ENCODE peak calls at places on chromosomes 1 and 21, in six cellular contexts. One of them, this sample, is unnamed.
A peak's percentile ranks its signal among the peaks of the same experiment; 100 is the strongest.

GRCh38 chr1:20199840-20200239 is 13.5 kb upstream of the PLA2G2C start:
- DNase-seq in PC-9: no peak
- DNase-seq in SK-N-SH: no peak
- DNase-seq in colonic mucosa: no peak
- DNase-seq in IMR-90: no peak
- DNase-seq in adrenal gland: no peak
- DNase-seq in this sample: no peak

GRCh38 chr1:16474166-16474800 is 33.8 kb downstream of the NECAP2 start:
- DNase-seq in PC-9: no peak
- DNase-seq in SK-N-SH: no peak
- DNase-seq in colonic mucosa: no peak
- DNase-seq in IMR-90: no peak
- DNase-seq in adrenal gland: no peak
- DNase-seq in this sample: no peak

GRCh38 chr1:151062738-151063371 is 2.7 kb downstream of the MLLT11 start:
- DNase-seq in PC-9: peak; percentile 48
- DNase-seq in SK-N-SH: peak; percentile 48
- DNase-seq in colonic mucosa: no peak
- DNase-seq in IMR-90: peak; percentile 94
- DNase-seq in adrenal gland: no peak
- DNase-seq in this sample: peak; percentile 45

GRCh38 chr1:13576926-13577325 is 6.7 kb upstream of the PDPN start:
- DNase-seq in PC-9: no peak
- DNase-seq in SK-N-SH: no peak
- DNase-seq in colonic mucosa: no peak
- DNase-seq in IMR-90: no peak
- DNase-seq in adrenal gland: no peak
- DNase-seq in this sample: no peak

GRCh38 chr1:216221260-216221700 is 202.0 kb downstream of the USH2A start:
- DNase-seq in PC-9: peak; percentile 19
- DNase-seq in SK-N-SH: peak; percentile 35
- DNase-seq in colonic mucosa: peak; percentile 57
- DNase-seq in IMR-90: peak; percentile 86
- DNase-seq in adrenal gland: peak; percentile 70
- DNase-seq in this sample: peak; percentile 69

GRCh38 chr1:211652371-211652770 is 23.1 kb downstream of the NEK2 start:
- DNase-seq in PC-9: no peak
- DNase-seq in SK-N-SH: no peak
- DNase-seq in colonic mucosa: no peak
- DNase-seq in IMR-90: no peak
- DNase-seq in adrenal gland: no peak
- DNase-seq in this sample: no peak

GRCh38 chr1:6672558-6672957 is 29.1 kb downstream of the DNAJC11 start:
- DNase-seq in PC-9: no peak
- DNase-seq in SK-N-SH: peak; percentile 84
- DNase-seq in colonic mucosa: no peak
- DNase-seq in IMR-90: no peak
- DNase-seq in adrenal gland: peak; percentile 79
- DNase-seq in this sample: peak; percentile 72

GRCh38 chr1:11839727-11840705 is 7.6 kb downstream of the NPPA start:
- DNase-seq in PC-9: no peak
- DNase-seq in SK-N-SH: no peak
- DNase-seq in colonic mucosa: no peak
- DNase-seq in IMR-90: no peak
- DNase-seq in adrenal gland: no peak
- DNase-seq in this sample: no peak

GRCh38 chr1:41021526-41022308 is at the start of gene SLFNL1:
- DNase-seq in PC-9: no peak
- DNase-seq in SK-N-SH: peak; percentile 30
- DNase-seq in colonic mucosa: peak; percentile 36
- DNase-seq in IMR-90: peak; percentile 37
- DNase-seq in adrenal gland: peak; percentile 70
- DNase-seq in this sample: peak; percentile 40

DNA sequence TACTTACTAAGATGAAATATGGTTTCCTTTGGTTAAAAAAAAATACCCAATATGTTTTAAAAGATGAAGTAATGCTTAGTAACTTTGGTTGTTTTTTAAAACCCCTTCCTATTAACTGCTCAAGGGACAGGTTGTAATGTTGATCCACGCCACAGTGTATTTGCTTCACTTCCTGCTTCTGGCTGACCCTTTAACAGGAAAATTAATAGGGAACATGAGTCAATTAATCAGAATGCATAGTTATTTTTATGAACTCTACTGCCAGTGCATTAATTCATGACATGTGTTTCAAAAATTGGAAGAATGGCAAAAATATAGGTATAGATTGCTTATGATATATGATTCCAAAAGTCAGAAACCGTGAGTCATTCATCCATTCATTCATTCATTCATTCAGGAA is 204.9 kb downstream of the SETD4 start:
- DNase-seq in PC-9: no peak
- DNase-seq in SK-N-SH: no peak
- DNase-seq in colonic mucosa: no peak
- DNase-seq in IMR-90: peak; percentile 30
- DNase-seq in adrenal gland: no peak
- DNase-seq in this sample: no peak
- H3K4me3 ChIP-seq in PC-9: no peak overlapping the region
- H3K4me3 ChIP-seq in SK-N-SH: no peak overlapping the region
- H3K4me3 ChIP-seq in colonic mucosa: no peak overlapping the region
- H3K4me3 ChIP-seq in IMR-90: no peak overlapping the region
- H3K4me3 ChIP-seq in adrenal gland: no peak overlapping the region
- H3K4me3 ChIP-seq in this sample: no peak overlapping the region

GRCh38 chr1:179871940-179872339 is 5.7 kb downstream of the TOR1AIP2 start:
- DNase-seq in PC-9: no peak
- DNase-seq in SK-N-SH: no peak
- DNase-seq in colonic mucosa: no peak
- DNase-seq in IMR-90: no peak
- DNase-seq in adrenal gland: no peak
- DNase-seq in this sample: no peak

GRCh38 chr1:179870870-179871269 is 6.7 kb downstream of the TOR1AIP2 start:
- DNase-seq in PC-9: no peak
- DNase-seq in SK-N-SH: no peak
- DNase-seq in colonic mucosa: no peak
- DNase-seq in IMR-90: no peak
- DNase-seq in adrenal gland: no peak
- DNase-seq in this sample: no peak

GRCh38 chr1:179873366-179873978 is 4.1 kb downstream of the TOR1AIP2 start:
- DNase-seq in PC-9: no peak
- DNase-seq in SK-N-SH: no peak
- DNase-seq in colonic mucosa: no peak
- DNase-seq in IMR-90: no peak
- DNase-seq in adrenal gland: no peak
- DNase-seq in this sample: no peak

GRCh38 chr1:179875606-179876288 is 1.9 kb downstream of the TOR1AIP2 start:
- DNase-seq in PC-9: no peak
- DNase-seq in SK-N-SH: no peak
- DNase-seq in colonic mucosa: no peak
- DNase-seq in IMR-90: no peak
- DNase-seq in adrenal gland: no peak
- DNase-seq in this sample: no peak

GRCh38 chr1:179872558-179872957 is 5.0 kb downstream of the TOR1AIP2 start:
- DNase-seq in PC-9: no peak
- DNase-seq in SK-N-SH: no peak
- DNase-seq in colonic mucosa: no peak
- DNase-seq in IMR-90: no peak
- DNase-seq in adrenal gland: no peak
- DNase-seq in this sample: no peak
- H3K4me1 ChIP-seq in PC-9: peaks cover 19% of the 10 kb centered on the region
- H3K4me1 ChIP-seq in SK-N-SH: no peaks in the 10 kb centered on the region
- H3K4me1 ChIP-seq in colonic mucosa: peaks cover 11% of the 10 kb centered on the region
- H3K4me1 ChIP-seq in IMR-90: no peaks in the 10 kb centered on the region
- H3K4me1 ChIP-seq in adrenal gland: peaks cover 61% of the 10 kb centered on the region
- H3K4me1 ChIP-seq in this sample: no peaks in the 10 kb centered on the region

DNA sequence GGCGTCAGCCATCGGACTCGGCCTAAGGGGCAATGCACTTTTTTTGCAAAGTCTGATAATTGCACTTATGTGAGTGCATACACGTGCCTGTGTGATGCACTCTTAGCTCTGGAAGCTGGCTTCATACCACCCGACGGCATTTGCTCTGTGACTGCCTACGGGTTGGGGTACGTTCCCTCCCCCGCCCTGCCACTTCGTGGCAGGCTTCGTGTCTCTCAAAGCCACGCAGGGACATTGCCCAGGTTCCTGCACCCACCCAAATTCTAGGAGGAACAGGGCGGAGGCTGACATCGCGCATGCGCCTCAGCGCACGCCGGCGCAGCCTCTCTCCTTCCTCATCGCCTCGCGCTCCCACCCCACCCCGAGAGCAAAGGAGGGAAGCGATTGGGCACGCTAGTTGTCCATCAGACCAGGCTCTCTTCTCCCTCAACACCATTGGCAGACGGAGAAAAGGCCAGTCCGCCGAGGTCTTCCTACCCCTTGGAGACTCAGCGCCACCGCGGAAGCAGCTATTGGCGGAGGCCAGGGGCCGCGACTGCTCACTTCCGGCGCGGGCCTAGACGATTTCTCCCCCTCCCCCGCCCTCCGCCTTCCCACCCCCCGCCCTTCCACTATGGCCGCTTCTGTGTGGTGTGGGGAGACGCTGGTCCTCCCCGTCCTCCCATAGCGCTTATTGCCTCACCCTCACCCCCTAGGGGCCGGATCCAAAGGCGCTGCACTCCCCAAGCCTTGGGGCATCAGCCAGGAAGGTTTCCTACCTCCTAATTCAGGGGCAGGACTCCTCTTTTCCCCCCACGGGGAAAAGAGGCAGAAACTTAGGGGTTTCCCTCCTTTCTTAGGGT is at the start of gene INTS3:
- DNase-seq in PC-9: peak; percentile 99
- DNase-seq in SK-N-SH: peak; percentile 97
- DNase-seq in colonic mucosa: peak; percentile 100
- DNase-seq in IMR-90: peak; percentile 100
- DNase-seq in adrenal gland: peak; percentile 100
- DNase-seq in this sample: peak; percentile 99
- TF ChIP-seq CTCF in PC-9: peak; percentile 24
- TF ChIP-seq CTCF in SK-N-SH: peak; percentile 19
- TF ChIP-seq CTCF in colonic mucosa: no peak
- TF ChIP-seq CTCF in IMR-90: no peak
- TF ChIP-seq CTCF in adrenal gland: peak; percentile 13
- TF ChIP-seq CTCF in this sample: peak; percentile 14

DNA sequence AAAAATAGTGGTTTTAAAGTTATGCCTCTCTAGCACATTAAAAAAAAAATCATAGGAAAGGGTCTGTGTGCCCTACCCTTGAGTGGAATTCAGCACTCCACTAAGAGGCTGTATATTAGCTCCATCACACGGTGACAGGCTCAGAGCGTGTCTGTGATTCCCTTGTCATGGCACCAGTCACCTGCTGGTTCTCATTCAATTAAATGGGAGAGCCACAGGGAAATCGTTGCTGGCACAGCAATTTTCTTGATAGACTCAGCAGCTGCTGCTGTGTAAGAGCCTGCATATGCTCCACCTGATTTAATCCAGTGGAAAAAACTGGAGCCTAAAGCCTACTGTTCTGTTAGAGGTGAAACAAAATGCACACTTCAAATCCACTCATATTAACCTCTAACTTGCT is 9.5 kb downstream of the ATP6V1G3 start:
- DNase-seq in PC-9: no peak
- DNase-seq in SK-N-SH: peak; percentile 9
- DNase-seq in colonic mucosa: no peak
- DNase-seq in IMR-90: no peak
- DNase-seq in adrenal gland: no peak
- DNase-seq in this sample: peak; percentile 67
- H3K4me3 ChIP-seq in PC-9: no peak overlapping the region
- H3K4me3 ChIP-seq in SK-N-SH: no peak overlapping the region
- H3K4me3 ChIP-seq in colonic mucosa: no peak overlapping the region
- H3K4me3 ChIP-seq in IMR-90: no peak overlapping the region
- H3K4me3 ChIP-seq in adrenal gland: no peak overlapping the region
- H3K4me3 ChIP-seq in this sample: no peak overlapping the region

GRCh38 chr1:93140106-93140505 is 40.1 kb downstream of the TMED5 start:
- DNase-seq in PC-9: no peak
- DNase-seq in SK-N-SH: no peak
- DNase-seq in colonic mucosa: no peak
- DNase-seq in IMR-90: peak; percentile 24
- DNase-seq in adrenal gland: no peak
- DNase-seq in this sample: no peak

GRCh38 chr1:93143729-93144229 is 36.4 kb downstream of the TMED5 start:
- DNase-seq in PC-9: no peak
- DNase-seq in SK-N-SH: no peak
- DNase-seq in colonic mucosa: no peak
- DNase-seq in IMR-90: no peak
- DNase-seq in adrenal gland: no peak
- DNase-seq in this sample: no peak

GRCh38 chr1:93148001-93148400 is 32.2 kb downstream of the TMED5 start:
- DNase-seq in PC-9: no peak
- DNase-seq in SK-N-SH: no peak
- DNase-seq in colonic mucosa: no peak
- DNase-seq in IMR-90: peak; percentile 46
- DNase-seq in adrenal gland: no peak
- DNase-seq in this sample: no peak

GRCh38 chr1:93142161-93142560 is 38.1 kb downstream of the TMED5 start:
- DNase-seq in PC-9: no peak
- DNase-seq in SK-N-SH: no peak
- DNase-seq in colonic mucosa: no peak
- DNase-seq in IMR-90: no peak
- DNase-seq in adrenal gland: no peak
- DNase-seq in this sample: no peak

GRCh38 chr1:93143136-93143535 is 37.1 kb downstream of the TMED5 start:
- DNase-seq in PC-9: no peak
- DNase-seq in SK-N-SH: no peak
- DNase-seq in colonic mucosa: no peak
- DNase-seq in IMR-90: no peak
- DNase-seq in adrenal gland: no peak
- DNase-seq in this sample: no peak
- H3K4me1 ChIP-seq in PC-9: no peaks in the 10 kb centered on the region
- H3K4me1 ChIP-seq in SK-N-SH: no peaks in the 10 kb centered on the region
- H3K4me1 ChIP-seq in colonic mucosa: peaks cover 4% of the 10 kb centered on the region
- H3K4me1 ChIP-seq in IMR-90: no peaks in the 10 kb centered on the region
- H3K4me1 ChIP-seq in adrenal gland: peaks cover 5% of the 10 kb centered on the region
- H3K4me1 ChIP-seq in this sample: no peaks in the 10 kb centered on the region

DNA sequence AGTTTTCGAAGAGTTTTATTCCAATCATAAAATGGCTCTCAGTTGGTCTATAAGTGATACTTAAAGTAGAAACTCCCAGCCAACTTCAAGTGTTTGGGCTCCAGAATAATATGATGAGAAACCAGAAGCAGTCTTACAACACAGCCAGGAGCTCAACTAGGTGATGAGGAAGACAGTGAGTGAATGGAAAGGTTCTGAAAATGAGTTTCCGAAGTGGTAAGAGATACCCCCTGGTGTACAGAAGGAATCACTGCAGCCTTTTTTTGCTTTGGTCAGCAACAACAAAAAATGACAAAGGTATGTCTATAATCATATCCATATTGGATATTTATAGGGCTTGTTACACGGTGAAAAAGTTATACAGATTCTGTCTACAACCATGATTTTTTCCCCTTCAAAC is 16.5 kb downstream of the KRTAP19-1 start:
- DNase-seq in PC-9: no peak
- DNase-seq in SK-N-SH: peak; percentile 12
- DNase-seq in colonic mucosa: no peak
- DNase-seq in IMR-90: no peak
- DNase-seq in adrenal gland: no peak
- DNase-seq in this sample: no peak
- TF ChIP-seq CTCF in PC-9: peak; percentile 48
- TF ChIP-seq CTCF in SK-N-SH: peak; percentile 74
- TF ChIP-seq CTCF in colonic mucosa: no peak
- TF ChIP-seq CTCF in IMR-90: peak; percentile 4
- TF ChIP-seq CTCF in adrenal gland: no peak
- TF ChIP-seq CTCF in this sample: peak; percentile 58

GRCh38 chr1:110607663-110608230 is 1.6 kb upstream of the KCNA2 start:
- DNase-seq in PC-9: no peak
- DNase-seq in SK-N-SH: peak; percentile 38
- DNase-seq in colonic mucosa: no peak
- DNase-seq in IMR-90: no peak
- DNase-seq in adrenal gland: no peak
- DNase-seq in this sample: no peak
- H3K4me3 ChIP-seq in PC-9: no peak overlapping the region
- H3K4me3 ChIP-seq in SK-N-SH: no peak overlapping the region
- H3K4me3 ChIP-seq in colonic mucosa: peak overlapping the region; percentile 40
- H3K4me3 ChIP-seq in IMR-90: no peak overlapping the region
- H3K4me3 ChIP-seq in adrenal gland: no peak overlapping the region
- H3K4me3 ChIP-seq in this sample: no peak overlapping the region

This sample was measured in BE2C.